ENCODE peak calls at places on chromosome 15, in five cellular contexts. P is SJSA1, I is heart left ventricle, B is MV-4-11, T is Daoy. R is an unnamed sample.

GRCh38 chr15:89195836-89196235 is 25.5 kb downstream of the RLBP1 start:
- DNase-seq in P (no peak), I (no peak), B (no peak), T (no peak), R (no peak)

GRCh38 chr15:60507596-60508424 is 28.9 kb upstream of the ICE2 start:
- DNase-seq in P (peak), I (no peak), B (peak), T (peak), R (peak)

GRCh38 chr15:67149859-67150824 is 84.7 kb downstream of the SMAD3 start:
- DNase-seq in P (peak), I (peak), B (peak), T (peak), R (no peak)

GRCh38 chr15:100100926-100101325 is 240.8 kb downstream of the ADAMTS17 start:
- DNase-seq in P (no peak), I (no peak), B (no peak), T (no peak), R (no peak)

GRCh38 chr15:44159492-44159891 is 35.6 kb downstream of the FRMD5 start:
- DNase-seq in P (no peak), I (no peak), B (no peak), T (no peak), R (no peak)

GRCh38 chr15:84911879-84912660 is 27.6 kb downstream of the SLC28A1 start:
- DNase-seq in P (peak), I (peak), B (peak), T (peak), R (no peak)

GRCh38 chr15:66850078-66850991 is 148.3 kb downstream of the SMAD6 start:
- DNase-seq in P (no peak), I (peak), B (no peak), T (no peak), R (no peak)

GRCh38 chr15:88574646-88575045 is 28.2 kb upstream of the DET1 start:
- DNase-seq in P (no peak), I (no peak), B (no peak), T (no peak), R (no peak)

GRCh38 chr15:54082836-54083492 is 104.7 kb downstream of the UNC13C start:
- DNase-seq in P (no peak), I (no peak), B (no peak), T (no peak), R (no peak)

R was measured in DMS 273 treated with DMSO at 0.1 percent for 48 hours.